ENCODE peak calls at places on chromosomes 16 and 17, in six cellular contexts. T is colonic mucosa, P is right lobe of liver, X is cardiac muscle cell, M is lung, O is bronchial epithelial cell. Q is an unnamed sample. For H3K27me3, the result is how much of the 10 kb centered on the place peaks cover.

GRCh38 chr17:70767102-70767701 is 597.9 kb downstream of the KCNJ2 start:
- DNase-seq in T (no peak), P (no peak), X (peak), M (no peak), O (peak), Q (no peak)

GRCh38 chr16:15950167-15950854 is 895 bp downstream of the ABCC1 start:
- DNase-seq in T (peak), P (no peak), X (peak), M (peak), O (peak), Q (peak)

GRCh38 chr17:67105213-67105612 is 60.9 kb downstream of the CACNG1 start:
- DNase-seq in T (no peak), P (no peak), X (no peak), M (no peak), O (peak), Q (no peak)

GRCh38 chr17:64377769-64378282 is 12.8 kb downstream of the PECAM1 start:
- DNase-seq in T (no peak), P (no peak), X (no peak), M (no peak), O (no peak), Q (no peak)

GRCh38 chr17:79251824-79252223 is 177.2 kb downstream of the ENGASE start:
- DNase-seq in T (no peak), P (no peak), X (no peak), M (no peak), O (peak), Q (no peak)

GRCh38 chr16:81554993-81555392 is 110.4 kb downstream of the CMIP start:
- DNase-seq in T (no peak), P (peak), X (no peak), M (no peak), O (no peak), Q (no peak)

GRCh38 chr17:75352079-75352569 is 53.4 kb downstream of the GRB2 start:
- DNase-seq in T (no peak), P (no peak), X (peak), M (no peak), O (peak), Q (no peak)

GRCh38 chr17:50200447-50201225 is 795 bp downstream of the COL1A1 start:
- DNase-seq in T (peak), P (peak), X (peak), M (peak), O (peak), Q (peak)

GRCh38 chr17:50953831-50954601 is 87.9 kb upstream of the TOB1 start:
- DNase-seq in T (no peak), P (no peak), X (no peak), M (no peak), O (peak), Q (no peak)

GRCh38 chr16:79283578-79283977 is 317.0 kb downstream of the MAF start:
- DNase-seq in T (no peak), P (peak), X (no peak), M (no peak), O (no peak), Q (no peak)

DNA sequence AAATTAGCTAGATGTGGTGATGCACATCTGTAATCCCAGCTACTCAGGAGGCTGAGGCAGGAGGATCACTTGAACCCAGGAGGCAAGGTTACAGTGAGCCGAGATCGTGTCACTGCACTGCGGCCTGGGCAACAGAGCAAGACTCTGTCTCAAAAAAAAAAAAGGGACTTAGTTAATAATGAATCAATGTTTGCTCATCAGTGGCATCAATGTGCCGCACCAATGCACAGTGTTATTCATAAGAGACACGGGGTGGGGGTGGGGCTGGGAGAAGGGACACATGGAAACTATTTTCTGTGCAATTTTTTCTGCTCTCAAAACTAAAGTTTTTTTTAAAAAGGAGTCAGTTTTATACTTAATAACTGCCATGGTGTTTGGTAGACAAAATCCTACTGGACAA is 6.8 kb upstream of the ATP2C2 start:
- DNase-seq in T (no peak), P (no peak), X (no peak), M (no peak), O (no peak), Q (no peak)
- H3K27me3 ChIP-seq in T (under half), P (under half), X (under half), M (under half), O (under half), Q (under half)

GRCh38 chr17:73906896-73907600 is 262.8 kb upstream of the SDK2 start:
- DNase-seq in T (no peak), P (no peak), X (no peak), M (no peak), O (no peak), Q (no peak)
- H3K27me3 ChIP-seq in T (under half), P (under half), X (half or more), M (under half), O (under half), Q (under half)

GRCh38 chr17:68603663-68604062 is 2.5 kb upstream of the FAM20A start:
- DNase-seq in T (no peak), P (no peak), X (no peak), M (no peak), O (no peak), Q (no peak)

GRCh38 chr17:68600881-68601564 is at the start of gene FAM20A:
- DNase-seq in T (no peak), P (peak), X (peak), M (peak), O (no peak), Q (no peak)

GRCh38 chr17:68601565-68602266 is 549 bp upstream of the FAM20A start:
- DNase-seq in T (no peak), P (no peak), X (no peak), M (no peak), O (no peak), Q (no peak)

GRCh38 chr17:68602267-68602644 is 1.1 kb upstream of the FAM20A start:
- DNase-seq in T (no peak), P (no peak), X (no peak), M (no peak), O (peak), Q (no peak)

DNA sequence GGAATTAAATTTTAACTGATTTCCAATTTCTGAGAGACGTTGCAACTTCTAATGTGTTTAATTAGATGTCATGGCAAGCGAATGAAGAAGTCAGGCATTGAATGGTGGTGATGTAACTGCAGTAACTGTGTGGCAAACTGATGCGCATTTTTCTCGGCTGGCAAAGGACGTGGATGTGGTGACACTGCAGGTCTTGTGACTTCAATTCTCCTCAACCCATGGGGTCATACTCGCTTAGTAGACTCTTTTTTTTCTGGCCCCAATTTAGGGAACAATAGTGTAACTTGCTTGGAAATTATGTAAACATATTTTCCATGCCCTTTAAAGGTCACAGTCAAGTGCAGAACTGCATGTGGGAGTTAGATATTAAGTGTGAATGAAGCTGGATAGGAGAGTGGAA is 1.9 kb upstream of the FAM20A start:
- DNase-seq in T (no peak), P (no peak), X (no peak), M (no peak), O (no peak), Q (no peak)
- H3K27me3 ChIP-seq in T (under half), P (under half), X (under half), M (under half), O (under half), Q (under half)

DNA sequence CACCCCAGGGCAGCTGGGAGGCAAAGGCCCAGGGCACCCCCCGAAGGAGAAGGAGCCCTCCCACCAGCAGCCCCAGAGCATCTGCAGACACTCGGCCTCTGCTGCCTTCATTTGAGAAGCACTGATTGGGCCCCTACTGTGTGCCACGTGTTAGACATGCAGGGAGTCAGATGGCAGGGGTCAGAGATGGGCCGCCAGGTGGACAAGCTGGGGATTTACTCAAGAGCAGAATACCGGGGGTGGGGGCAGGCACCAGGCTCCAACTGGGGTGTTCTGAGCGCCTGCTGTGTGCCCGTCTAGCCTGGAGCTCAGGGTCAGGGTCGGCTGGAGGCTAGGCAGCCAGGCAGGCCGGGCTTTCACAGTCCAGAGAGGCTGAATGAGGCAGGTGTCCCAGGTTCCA is 18.7 kb downstream of the TPSG1 start:
- DNase-seq in T (no peak), P (no peak), X (no peak), M (no peak), O (no peak), Q (no peak)
- H3K27me3 ChIP-seq in T (under half), P (under half), X (under half), M (under half), O (under half), Q (under half)

GRCh38 chr17:55677449-55677848 is 45.2 kb downstream of the TMEM100 start:
- DNase-seq in T (no peak), P (no peak), X (no peak), M (no peak), O (no peak), Q (no peak)

GRCh38 chr17:55683554-55684315 is 38.9 kb downstream of the TMEM100 start:
- DNase-seq in T (no peak), P (no peak), X (no peak), M (no peak), O (peak), Q (no peak)

GRCh38 chr17:55676274-55676673 is 46.4 kb downstream of the TMEM100 start:
- DNase-seq in T (no peak), P (no peak), X (no peak), M (no peak), O (no peak), Q (no peak)

DNA sequence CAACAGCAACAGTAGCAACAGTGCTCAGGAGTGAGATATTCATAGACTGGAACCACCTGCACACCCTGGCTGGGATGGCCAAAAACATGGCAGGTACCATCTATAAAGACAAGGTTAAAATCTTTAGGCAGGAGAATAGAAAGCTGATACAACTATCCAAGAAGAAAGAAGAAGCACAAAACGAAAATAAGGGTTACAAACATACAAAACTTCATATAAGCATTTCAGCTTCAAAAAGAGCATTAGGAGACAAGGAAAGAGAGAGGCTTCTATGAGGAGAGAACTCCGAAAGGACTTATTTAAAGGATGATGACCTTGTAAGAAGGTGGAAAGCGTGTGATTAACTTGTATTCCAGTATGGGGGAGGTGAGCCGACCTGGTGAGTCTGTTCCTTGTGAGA is 41.7 kb downstream of the TMEM100 start:
- DNase-seq in T (no peak), P (no peak), X (no peak), M (no peak), O (no peak), Q (no peak)
- H3K27me3 ChIP-seq in T (under half), P (under half), X (under half), M (under half), O (under half), Q (under half)

GRCh38 chr17:28276011-28276410 is 43.0 kb upstream of the TMEM97 start:
- DNase-seq in T (no peak), P (no peak), X (no peak), M (no peak), O (no peak), Q (no peak)
- H3K27me3 ChIP-seq in T (under half), P (under half), X (under half), M (under half), O (under half), Q (under half)